ENCODE peak calls at places on chromosomes 16 and 17, in nine cellular contexts. J is left lung; P is CD4-positive, CD25-positive, alpha-beta regulatory T cell; X is skeletal muscle cell; K is psoas muscle; Z is CD8-positive, alpha-beta T cell; I is Peyer's patch; U is AG09309; C is AG04449. V is an unnamed sample.

GRCh38 chr16:54507091-54507490 is 220.5 kb upstream of the IRX3 start:
- DNase-seq in C (no peak), P (no peak), K (no peak), U (no peak), I (no peak), X (no peak), J (no peak), Z (no peak), V (no peak)

GRCh38 chr17:81719410-81720266 is 7.6 kb downstream of the SLC25A10 start:
- DNase-seq in K (no peak), P (no peak), J (no peak), U (no peak), C (no peak), X (no peak), I (no peak), Z (no peak), V (no peak)

GRCh38 chr17:163514-164103 is 17.8 kb downstream of the DOC2B start:
- DNase-seq in P (no peak), C (no peak), J (no peak), X (no peak), U (no peak), I (no peak), K (no peak), Z (no peak), V (no peak)

GRCh38 chr16:49491111-49491670 is 117.6 kb downstream of the C16orf78 start:
- DNase-seq in I (no peak), Z (no peak), X (no peak), P (no peak), C (no peak), K (peak), J (no peak), U (no peak), V (no peak)

GRCh38 chr17:15944720-15945492 is at the start of gene ADORA2B:
- DNase-seq in P (peak), I (no peak), X (no peak), U (no peak), J (peak), Z (peak), C (no peak), K (peak), V (no peak)

GRCh38 chr16:24701521-24701951 is 27.9 kb upstream of the TNRC6A start:
- DNase-seq in U (no peak), X (no peak), I (no peak), Z (no peak), J (no peak), C (no peak), K (peak), P (no peak), V (peak)

GRCh38 chr16:56301391-56301850 is 110.1 kb downstream of the GNAO1 start:
- DNase-seq in J (no peak), X (no peak), P (no peak), I (no peak), U (peak), Z (no peak), C (peak), K (no peak), V (peak)

GRCh38 chr16:10410469-10410868 is 24.6 kb downstream of the ATF7IP2 start:
- DNase-seq in P (no peak), C (no peak), U (no peak), K (no peak), Z (no peak), X (no peak), I (no peak), J (no peak), V (no peak)

GRCh38 chr17:28327031-28327607 is 8.1 kb downstream of the TMEM97 start:
- DNase-seq in U (no peak), P (no peak), C (no peak), I (peak), Z (no peak), K (no peak), J (no peak), X (no peak), V (no peak)

GRCh38 chr17:80637286-80637703 is 92.7 kb downstream of the RPTOR start:
- DNase-seq in Z (no peak), X (no peak), U (no peak), K (peak), I (no peak), J (no peak), P (no peak), C (no peak), V (no peak)

GRCh38 chr17:45240905-45241314 is 19.2 kb downstream of the FMNL1 start:
- DNase-seq in J (peak), C (no peak), U (no peak), Z (no peak), K (no peak), I (no peak), X (no peak), P (no peak), V (no peak)
- H3K4me3 ChIP-seq in J (peak), C (no peak), U (no peak), Z (no peak), K (no peak), I (no peak), X (no peak), P (no peak), V (no peak)

GRCh38 chr17:46862949-46863348 is 11.6 kb downstream of the WNT9B start:
- DNase-seq in Z (no peak), X (no peak), K (no peak), J (no peak), P (no peak), U (no peak), I (no peak), C (no peak), V (no peak)
- H3K4me3 ChIP-seq in Z (no peak), X (no peak), K (no peak), J (no peak), P (no peak), U (no peak), I (no peak), C (no peak), V (no peak)

GRCh38 chr17:47732399-47733046 is 513 bp upstream of the TBX21 start:
- DNase-seq in I (no peak), U (no peak), J (no peak), Z (no peak), P (no peak), K (no peak), X (no peak), C (no peak), V (no peak)
- H3K4me3 ChIP-seq in I (peak), U (no peak), J (no peak), Z (peak), P (no peak), K (no peak), X (no peak), C (no peak), V (no peak)

GRCh38 chr16:83162791-83163190 is 536.0 kb downstream of the CDH13 start:
- DNase-seq in I (no peak), J (no peak), K (no peak), P (no peak), U (no peak), Z (no peak), X (no peak), C (no peak), V (no peak)
- H3K4me3 ChIP-seq in I (no peak), J (no peak), K (no peak), P (no peak), U (no peak), Z (no peak), X (no peak), C (no peak), V (no peak)

GRCh38 chr17:74442670-74443515 is 11.0 kb downstream of the GPRC5C start:
- DNase-seq in Z (no peak), K (peak), X (no peak), C (no peak), I (peak), P (no peak), U (no peak), J (peak), V (no peak)
- H3K4me3 ChIP-seq in Z (no peak), K (peak), X (no peak), C (no peak), I (peak), P (no peak), U (no peak), J (no peak), V (no peak)